ENCODE peak calls at places on chromosomes 1 and 21, in nine cellular contexts. One of them, this sample, is unnamed.
A peak's percentile ranks its signal among the peaks of the same experiment; 100 is the strongest.

GRCh38 chr1:26541431-26541815 is 11.9 kb downstream of the RPS6KA1 start:
- DNase-seq in AG09309: no peak
- DNase-seq in left lung: no peak
- DNase-seq in epithelial cell of esophagus: no peak
- DNase-seq in occipital lobe: no peak
- DNase-seq in psoas muscle: no peak
- DNase-seq in fibroblast of lung: no peak
- DNase-seq in NCI-H69: no peak
- DNase-seq in activated naive CD4-positive, alpha-beta T cell treated with Interleukin-2 at 50 U/mL for 16 hours: no peak
- DNase-seq in this sample: no peak

GRCh38 chr1:19377812-19378718 is 65.9 kb downstream of the SLC66A1 start:
- DNase-seq in AG09309: no peak
- DNase-seq in left lung: no peak
- DNase-seq in epithelial cell of esophagus: no peak
- DNase-seq in occipital lobe: no peak
- DNase-seq in psoas muscle: no peak
- DNase-seq in fibroblast of lung: no peak
- DNase-seq in NCI-H69: no peak
- DNase-seq in activated naive CD4-positive, alpha-beta T cell treated with Interleukin-2 at 50 U/mL for 16 hours: peak; percentile 11
- DNase-seq in this sample: no peak

GRCh38 chr1:158153179-158153578 is 27.5 kb upstream of the CD1D start:
- DNase-seq in AG09309: no peak
- DNase-seq in left lung: no peak
- DNase-seq in epithelial cell of esophagus: peak; percentile 51
- DNase-seq in occipital lobe: no peak
- DNase-seq in psoas muscle: no peak
- DNase-seq in fibroblast of lung: no peak
- DNase-seq in NCI-H69: no peak
- DNase-seq in activated naive CD4-positive, alpha-beta T cell treated with Interleukin-2 at 50 U/mL for 16 hours: no peak
- DNase-seq in this sample: no peak

GRCh38 chr1:209268479-209268878 is 315.0 kb upstream of the CAMK1G start:
- DNase-seq in AG09309: no peak
- DNase-seq in left lung: no peak
- DNase-seq in epithelial cell of esophagus: no peak
- DNase-seq in occipital lobe: no peak
- DNase-seq in psoas muscle: no peak
- DNase-seq in fibroblast of lung: no peak
- DNase-seq in NCI-H69: no peak
- DNase-seq in activated naive CD4-positive, alpha-beta T cell treated with Interleukin-2 at 50 U/mL for 16 hours: no peak
- DNase-seq in this sample: no peak

GRCh38 chr1:18466676-18467075 is 14.1 kb upstream of the KLHDC7A start:
- DNase-seq in AG09309: no peak
- DNase-seq in left lung: no peak
- DNase-seq in epithelial cell of esophagus: no peak
- DNase-seq in occipital lobe: no peak
- DNase-seq in psoas muscle: no peak
- DNase-seq in fibroblast of lung: no peak
- DNase-seq in NCI-H69: no peak
- DNase-seq in activated naive CD4-positive, alpha-beta T cell treated with Interleukin-2 at 50 U/mL for 16 hours: no peak
- DNase-seq in this sample: no peak

GRCh38 chr1:20074046-20074724 is 4.2 kb downstream of the PLA2G5 start:
- DNase-seq in AG09309: no peak
- DNase-seq in left lung: no peak
- DNase-seq in epithelial cell of esophagus: no peak
- DNase-seq in occipital lobe: no peak
- DNase-seq in psoas muscle: no peak
- DNase-seq in fibroblast of lung: no peak
- DNase-seq in NCI-H69: no peak
- DNase-seq in activated naive CD4-positive, alpha-beta T cell treated with Interleukin-2 at 50 U/mL for 16 hours: no peak
- DNase-seq in this sample: no peak

GRCh38 chr1:80064524-80064923 is 1058.0 kb upstream of the ADGRL4 start:
- DNase-seq in AG09309: no peak
- DNase-seq in left lung: no peak
- DNase-seq in epithelial cell of esophagus: peak; percentile 83
- DNase-seq in occipital lobe: no peak
- DNase-seq in psoas muscle: no peak
- DNase-seq in fibroblast of lung: no peak
- DNase-seq in NCI-H69: no peak
- DNase-seq in activated naive CD4-positive, alpha-beta T cell treated with Interleukin-2 at 50 U/mL for 16 hours: no peak
- DNase-seq in this sample: no peak

GRCh38 chr1:56025942-56026341 is 553.4 kb downstream of the PLPP3 start:
- DNase-seq in AG09309: no peak
- DNase-seq in left lung: no peak
- DNase-seq in epithelial cell of esophagus: peak; percentile 76
- DNase-seq in occipital lobe: no peak
- DNase-seq in psoas muscle: no peak
- DNase-seq in fibroblast of lung: no peak
- DNase-seq in NCI-H69: no peak
- DNase-seq in activated naive CD4-positive, alpha-beta T cell treated with Interleukin-2 at 50 U/mL for 16 hours: no peak
- DNase-seq in this sample: no peak

GRCh38 chr21:39938086-39938611 is 70.9 kb downstream of the PCP4 start:
- DNase-seq in AG09309: no peak
- DNase-seq in left lung: no peak
- DNase-seq in epithelial cell of esophagus: no peak
- DNase-seq in occipital lobe: no peak
- DNase-seq in psoas muscle: no peak
- DNase-seq in fibroblast of lung: no peak
- DNase-seq in NCI-H69: peak; percentile 87
- DNase-seq in activated naive CD4-positive, alpha-beta T cell treated with Interleukin-2 at 50 U/mL for 16 hours: no peak
- DNase-seq in this sample: no peak

GRCh38 chr1:116990612-116991151 is 10.9 kb upstream of the CD101 start:
- DNase-seq in AG09309: peak; percentile 87
- DNase-seq in left lung: peak; percentile 69
- DNase-seq in epithelial cell of esophagus: peak; percentile 86
- DNase-seq in occipital lobe: no peak
- DNase-seq in psoas muscle: peak; percentile 92
- DNase-seq in fibroblast of lung: peak; percentile 76
- DNase-seq in NCI-H69: no peak
- DNase-seq in activated naive CD4-positive, alpha-beta T cell treated with Interleukin-2 at 50 U/mL for 16 hours: no peak
- DNase-seq in this sample: peak; percentile 90

GRCh38 chr1:21451212-21451611 is 11.3 kb downstream of the NBPF3 start:
- DNase-seq in AG09309: peak; percentile 62
- DNase-seq in left lung: no peak
- DNase-seq in epithelial cell of esophagus: no peak
- DNase-seq in occipital lobe: no peak
- DNase-seq in psoas muscle: no peak
- DNase-seq in fibroblast of lung: peak; percentile 84
- DNase-seq in NCI-H69: no peak
- DNase-seq in activated naive CD4-positive, alpha-beta T cell treated with Interleukin-2 at 50 U/mL for 16 hours: no peak
- DNase-seq in this sample: no peak

GRCh38 chr21:45990741-45991605 is 9.4 kb downstream of the COL6A1 start:
- DNase-seq in AG09309: no peak
- DNase-seq in left lung: peak; percentile 75
- DNase-seq in epithelial cell of esophagus: no peak
- DNase-seq in occipital lobe: no peak
- DNase-seq in psoas muscle: peak; percentile 52
- DNase-seq in fibroblast of lung: no peak
- DNase-seq in NCI-H69: no peak
- DNase-seq in activated naive CD4-positive, alpha-beta T cell treated with Interleukin-2 at 50 U/mL for 16 hours: no peak
- DNase-seq in this sample: peak; percentile 71